ENCODE peak calls at places on chromosomes 5 and 9, in four cellular contexts. One of them, this sample, is unnamed.

GRCh38 chr5:37197340-37198050 is 51.7 kb downstream of the CPLANE1 start:
- DNase-seq in stomach: no peak
- DNase-seq in gastrocnemius medialis: no peak
- DNase-seq in A549: no peak
- DNase-seq in this sample: no peak

GRCh38 chr9:131214457-131214856 is 61.9 kb downstream of the FAM78A start:
- DNase-seq in stomach: no peak
- DNase-seq in gastrocnemius medialis: no peak
- DNase-seq in A549: no peak
- DNase-seq in this sample: no peak

GRCh38 chr9:87898151-87898550 is 15.5 kb downstream of the SPATA31E1 start:
- DNase-seq in stomach: no peak
- DNase-seq in gastrocnemius medialis: no peak
- DNase-seq in A549: no peak
- DNase-seq in this sample: no peak

GRCh38 chr9:22170162-22170932 is 161.2 kb upstream of the CDKN2B start:
- DNase-seq in stomach: no peak
- DNase-seq in gastrocnemius medialis: no peak
- DNase-seq in A549: no peak
- DNase-seq in this sample: no peak

GRCh38 chr9:101530076-101530711 is 3.5 kb upstream of the RNF20 start:
- DNase-seq in stomach: peak
- DNase-seq in gastrocnemius medialis: peak
- DNase-seq in A549: peak
- DNase-seq in this sample: peak

GRCh38 chr5:159878988-159879471 is 37.3 kb upstream of the ADRA1B start:
- DNase-seq in stomach: peak
- DNase-seq in gastrocnemius medialis: peak
- DNase-seq in A549: peak
- DNase-seq in this sample: peak

GRCh38 chr9:36021968-36022367 is 14.7 kb upstream of the RECK start:
- DNase-seq in stomach: no peak
- DNase-seq in gastrocnemius medialis: no peak
- DNase-seq in A549: no peak
- DNase-seq in this sample: no peak

GRCh38 chr5:42666821-42667325 is 89.7 kb upstream of the CCDC152 start:
- DNase-seq in stomach: no peak
- DNase-seq in gastrocnemius medialis: no peak
- DNase-seq in A549: no peak
- DNase-seq in this sample: no peak

GRCh38 chr9:131817627-131818026 is 77.8 kb upstream of the RAPGEF1 start:
- DNase-seq in stomach: no peak
- DNase-seq in gastrocnemius medialis: no peak
- DNase-seq in A549: peak
- DNase-seq in this sample: no peak

GRCh38 chr9:132040808-132041207 is 38.9 kb downstream of the MED27 start:
- DNase-seq in stomach: no peak
- DNase-seq in gastrocnemius medialis: no peak
- DNase-seq in A549: no peak
- DNase-seq in this sample: no peak

GRCh38 chr9:133130721-133131244 is 9.7 kb upstream of the RALGDS start:
- DNase-seq in stomach: no peak
- DNase-seq in gastrocnemius medialis: no peak
- DNase-seq in A549: no peak
- DNase-seq in this sample: no peak

GRCh38 chr5:133790898-133791297 is 177.5 kb downstream of the C5orf15 start:
- DNase-seq in stomach: no peak
- DNase-seq in gastrocnemius medialis: no peak
- DNase-seq in A549: no peak
- DNase-seq in this sample: no peak

GRCh38 chr9:121074370-121075250 is at the start of gene CNTRL:
- DNase-seq in stomach: peak
- DNase-seq in gastrocnemius medialis: peak
- DNase-seq in A549: peak
- DNase-seq in this sample: peak

GRCh38 chr5:178668579-178668978 is 41.7 kb upstream of the CLK4 start:
- DNase-seq in stomach: no peak
- DNase-seq in gastrocnemius medialis: no peak
- DNase-seq in A549: no peak
- DNase-seq in this sample: no peak

GRCh38 chr9:18296702-18297531 is 177.0 kb upstream of the ADAMTSL1 start:
- DNase-seq in stomach: no peak
- DNase-seq in gastrocnemius medialis: no peak
- DNase-seq in A549: no peak
- DNase-seq in this sample: no peak

GRCh38 chr9:126799051-126799450 is 5.8 kb upstream of the ZBTB43 start:
- DNase-seq in stomach: no peak
- DNase-seq in gastrocnemius medialis: no peak
- DNase-seq in A549: no peak
- DNase-seq in this sample: no peak

GRCh38 chr5:173201636-173202265 is 33.3 kb downstream of the NKX2-5 start:
- DNase-seq in stomach: no peak
- DNase-seq in gastrocnemius medialis: no peak
- DNase-seq in A549: peak
- DNase-seq in this sample: peak

GRCh38 chr5:51678335-51678734 is 295.1 kb downstream of the ISL1 start:
- DNase-seq in stomach: no peak
- DNase-seq in gastrocnemius medialis: no peak
- DNase-seq in A549: no peak
- DNase-seq in this sample: no peak

GRCh38 chr9:97545507-97545906 is 44.0 kb downstream of the TMOD1 start:
- DNase-seq in stomach: no peak
- DNase-seq in gastrocnemius medialis: peak
- DNase-seq in A549: no peak
- DNase-seq in this sample: no peak

GRCh38 chr5:94928891-94929290 is 310.4 kb downstream of the SLF1 start:
- DNase-seq in stomach: no peak
- DNase-seq in gastrocnemius medialis: no peak
- DNase-seq in A549: no peak
- DNase-seq in this sample: no peak

GRCh38 chr5:151150484-151151262 is 6.9 kb downstream of the ANXA6 start:
- DNase-seq in stomach: peak
- DNase-seq in gastrocnemius medialis: no peak
- DNase-seq in A549: no peak
- DNase-seq in this sample: no peak
- TF ChIP-seq POLR2A in stomach: no peak
- TF ChIP-seq POLR2A in gastrocnemius medialis: no peak
- TF ChIP-seq POLR2A in A549: no peak
- TF ChIP-seq POLR2A in this sample: no peak

DNA sequence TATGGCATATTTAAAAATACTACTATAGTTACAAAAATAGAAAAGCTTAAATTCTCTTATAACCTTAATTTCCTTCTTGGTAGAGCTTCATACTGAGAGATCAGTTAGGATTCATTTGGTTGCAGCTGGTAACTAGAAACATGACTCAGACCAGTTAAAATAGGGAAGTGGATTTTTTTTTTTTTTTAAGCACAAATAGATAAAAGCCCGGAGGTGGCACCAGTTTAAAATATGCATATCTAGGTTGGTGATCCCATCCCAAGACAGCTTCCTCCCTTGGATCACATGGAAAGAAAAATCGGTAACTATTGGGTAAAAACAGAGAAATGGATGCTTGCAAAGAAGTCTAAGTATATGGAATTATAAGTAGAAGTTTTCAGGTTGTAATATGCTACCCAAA is 1634.3 kb downstream of the MAT2B start:
- DNase-seq in stomach: no peak
- DNase-seq in gastrocnemius medialis: no peak
- DNase-seq in A549: no peak
- DNase-seq in this sample: no peak
- TF ChIP-seq POLR2A in stomach: no peak
- TF ChIP-seq POLR2A in gastrocnemius medialis: no peak
- TF ChIP-seq POLR2A in A549: no peak
- TF ChIP-seq POLR2A in this sample: no peak

GRCh38 chr9:37511006-37511714 is 25.4 kb downstream of the POLR1E start:
- DNase-seq in stomach: no peak
- DNase-seq in gastrocnemius medialis: no peak
- DNase-seq in A549: no peak
- DNase-seq in this sample: no peak
- TF ChIP-seq POLR2A in stomach: no peak
- TF ChIP-seq POLR2A in gastrocnemius medialis: no peak
- TF ChIP-seq POLR2A in A549: no peak
- TF ChIP-seq POLR2A in this sample: no peak

DNA sequence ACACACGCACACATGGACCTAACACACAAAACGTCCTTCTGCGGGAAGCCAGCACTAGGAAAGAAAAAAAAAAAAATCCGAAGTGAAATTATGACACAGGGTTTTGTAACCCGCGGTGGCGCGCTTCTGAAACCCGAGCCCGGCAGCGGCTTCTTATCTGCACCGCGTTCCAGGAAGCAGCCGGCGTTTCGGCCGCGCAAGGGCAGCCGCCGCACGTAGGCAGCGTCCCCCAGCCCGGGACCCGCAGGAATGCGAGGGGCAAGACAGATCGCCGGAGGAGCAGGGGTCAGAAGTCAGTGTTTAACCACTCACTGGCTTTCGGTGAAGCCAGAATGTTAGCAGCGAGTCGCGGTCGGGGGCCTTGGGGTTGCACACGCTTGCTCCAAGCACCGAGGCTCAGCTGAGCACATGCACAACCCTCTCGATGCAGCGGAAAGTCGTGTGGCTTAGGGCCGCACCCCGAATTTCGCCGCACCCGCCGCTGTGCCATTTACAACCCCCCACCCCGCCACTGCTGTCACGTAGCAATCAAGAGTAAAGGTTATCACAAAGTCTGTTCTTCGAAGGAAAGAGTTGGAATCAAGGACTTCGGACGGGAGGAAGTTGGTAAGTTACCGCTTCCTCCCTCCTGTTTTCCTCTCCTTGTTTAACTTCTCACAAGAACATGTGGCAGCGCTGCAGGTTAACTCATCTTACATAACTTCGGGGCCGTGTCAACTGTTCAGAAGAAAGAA is 167.9 kb downstream of the AUH start:
- DNase-seq in stomach: peak
- DNase-seq in gastrocnemius medialis: peak
- DNase-seq in A549: peak
- DNase-seq in this sample: peak
- TF ChIP-seq POLR2A in stomach: no peak
- TF ChIP-seq POLR2A in gastrocnemius medialis: peak
- TF ChIP-seq POLR2A in A549: no peak
- TF ChIP-seq POLR2A in this sample: peak

GRCh38 chr5:176861276-176861675 is 37.9 kb downstream of the HK3 start:
- DNase-seq in stomach: no peak
- DNase-seq in gastrocnemius medialis: no peak
- DNase-seq in A549: no peak
- DNase-seq in this sample: no peak

GRCh38 chr5:176862330-176862995 is 36.7 kb downstream of the HK3 start:
- DNase-seq in stomach: no peak
- DNase-seq in gastrocnemius medialis: no peak
- DNase-seq in A549: no peak
- DNase-seq in this sample: no peak

GRCh38 chr5:176860381-176860780 is 38.8 kb downstream of the HK3 start:
- DNase-seq in stomach: no peak
- DNase-seq in gastrocnemius medialis: no peak
- DNase-seq in A549: no peak
- DNase-seq in this sample: no peak

GRCh38 chr5:176857514-176858273 is 41.5 kb downstream of the HK3 start:
- DNase-seq in stomach: no peak
- DNase-seq in gastrocnemius medialis: no peak
- DNase-seq in A549: no peak
- DNase-seq in this sample: no peak

DNA sequence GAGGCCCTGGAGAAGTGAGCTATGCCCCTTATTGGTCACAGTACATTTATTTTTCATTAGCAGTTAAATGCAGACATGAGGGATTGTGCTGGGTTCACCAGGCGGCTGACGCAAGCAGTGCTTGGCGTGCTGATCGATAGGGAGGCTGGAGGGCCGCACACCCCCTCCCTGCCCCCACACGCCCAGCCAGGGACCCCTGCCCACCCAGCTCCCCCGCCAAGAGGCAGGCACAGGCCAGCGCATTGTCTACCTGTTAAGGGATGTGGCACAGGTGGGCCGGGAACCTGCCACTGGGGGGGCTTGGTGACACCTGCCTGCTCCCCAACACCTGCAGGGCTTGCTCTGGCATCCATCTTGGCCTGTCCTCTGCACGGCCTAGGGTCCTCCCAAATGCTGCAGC is 39.2 kb downstream of the HK3 start:
- DNase-seq in stomach: no peak
- DNase-seq in gastrocnemius medialis: no peak
- DNase-seq in A549: no peak
- DNase-seq in this sample: no peak
- TF ChIP-seq POLR2A in stomach: no peak
- TF ChIP-seq POLR2A in gastrocnemius medialis: no peak
- TF ChIP-seq POLR2A in A549: no peak
- TF ChIP-seq POLR2A in this sample: no peak

DNA sequence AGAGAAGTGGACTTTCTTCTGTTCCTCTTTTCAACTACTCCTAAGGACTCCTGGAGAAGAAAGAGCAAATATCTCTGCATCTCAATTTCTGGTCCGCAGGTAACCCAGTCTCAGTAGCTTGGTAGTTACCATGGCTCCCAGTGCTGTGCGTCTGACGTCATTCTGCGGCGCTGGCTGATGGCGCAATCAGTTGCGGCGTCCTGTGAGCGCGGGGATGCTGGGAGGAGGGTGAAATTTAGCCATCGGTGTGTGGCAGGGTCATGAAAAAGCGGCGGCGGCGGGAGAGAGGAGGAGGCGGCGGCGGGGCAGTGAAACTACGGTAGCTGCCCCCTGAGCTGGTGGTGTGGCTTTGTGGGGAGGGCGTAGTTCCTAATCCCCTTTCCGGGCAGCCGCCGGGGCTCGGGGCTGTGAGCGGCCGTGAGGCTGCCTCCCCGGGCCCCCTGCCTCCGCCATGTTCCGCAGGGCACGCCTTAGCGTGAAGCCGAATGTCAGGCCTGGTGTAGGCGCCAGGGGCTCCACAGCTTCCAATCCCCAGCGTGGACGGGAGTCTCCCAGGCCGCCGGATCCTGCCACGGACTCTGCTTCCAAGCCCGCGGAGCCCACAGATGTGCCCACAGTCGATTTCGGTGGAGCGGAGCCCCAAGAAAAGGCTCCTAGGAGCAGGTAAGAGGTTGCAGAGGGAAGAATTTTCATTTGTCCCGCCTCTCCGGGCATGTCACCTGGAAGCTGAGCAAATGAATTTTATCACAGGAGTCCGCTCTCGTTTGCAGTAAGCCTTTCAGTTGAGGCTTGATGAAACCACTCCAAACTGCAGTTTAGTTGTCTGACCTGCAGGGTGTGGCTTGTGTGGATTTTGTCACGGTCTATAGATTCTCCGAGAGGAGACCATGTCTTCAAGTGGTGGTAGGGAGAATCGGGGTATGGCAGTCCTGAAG is at the start of gene BDP1:
- DNase-seq in stomach: peak
- DNase-seq in gastrocnemius medialis: peak
- DNase-seq in A549: peak
- DNase-seq in this sample: peak
- TF ChIP-seq POLR2A in stomach: no peak
- TF ChIP-seq POLR2A in gastrocnemius medialis: peak
- TF ChIP-seq POLR2A in A549: peak
- TF ChIP-seq POLR2A in this sample: peak